ENCODE peak calls at places on chromosomes 6 and 20, in six cellular contexts. One of them, this sample, is unnamed.

GRCh38 chr6:125014157-125014957 is 52.1 kb downstream of the RNF217 start:
- DNase-seq in GM23248: peak; percentile 56
- DNase-seq in neural progenitor cell: no peak
- DNase-seq in GM23338: no peak
- DNase-seq in fibroblast of lung: peak; percentile 85
- DNase-seq in IMR-90: peak; percentile 89
- DNase-seq in this sample: no peak

GRCh38 chr6:106799008-106799952 is 169.9 kb downstream of the QRSL1 start:
- DNase-seq in neural progenitor cell: peak; percentile 23
- DNase-seq in fibroblast of lung: peak; percentile 92
- DNase-seq in GM23338: no peak
- DNase-seq in IMR-90: peak; percentile 26
- DNase-seq in GM23248: peak; percentile 19
- DNase-seq in this sample: peak; percentile 66

GRCh38 chr20:57716202-57716601 is 6.4 kb upstream of the PMEPA1 start:
- DNase-seq in neural progenitor cell: no peak
- DNase-seq in IMR-90: peak; percentile 81
- DNase-seq in GM23338: no peak
- DNase-seq in GM23248: peak; percentile 92
- DNase-seq in fibroblast of lung: peak; percentile 91
- DNase-seq in this sample: no peak

GRCh38 chr6:39530201-39530759 is 194.9 kb downstream of the KIF6 start:
- DNase-seq in GM23338: no peak
- DNase-seq in GM23248: peak; percentile 84
- DNase-seq in fibroblast of lung: peak; percentile 66
- DNase-seq in IMR-90: no peak
- DNase-seq in neural progenitor cell: no peak
- DNase-seq in this sample: peak; percentile 87

GRCh38 chr20:1619861-1620444 is at the start of gene SIRPB1:
- DNase-seq in fibroblast of lung: peak; percentile 13
- DNase-seq in IMR-90: peak; percentile 0
- DNase-seq in GM23338: no peak
- DNase-seq in neural progenitor cell: no peak
- DNase-seq in GM23248: no peak
- DNase-seq in this sample: no peak

GRCh38 chr6:11209369-11209768 is 23.1 kb downstream of the NEDD9 start:
- DNase-seq in fibroblast of lung: no peak
- DNase-seq in GM23338: peak; percentile 26
- DNase-seq in IMR-90: no peak
- DNase-seq in GM23248: no peak
- DNase-seq in neural progenitor cell: no peak
- DNase-seq in this sample: no peak

GRCh38 chr6:151388997-151389639 is 2.2 kb downstream of the ZBTB2 start:
- DNase-seq in fibroblast of lung: no peak
- DNase-seq in GM23338: no peak
- DNase-seq in neural progenitor cell: no peak
- DNase-seq in IMR-90: no peak
- DNase-seq in GM23248: no peak
- DNase-seq in this sample: no peak

GRCh38 chr6:82144007-82144851 is 103.3 kb downstream of the IBTK start:
- DNase-seq in neural progenitor cell: peak; percentile 27
- DNase-seq in IMR-90: peak; percentile 98
- DNase-seq in GM23248: peak; percentile 99
- DNase-seq in GM23338: no peak
- DNase-seq in fibroblast of lung: peak; percentile 98
- DNase-seq in this sample: peak; percentile 40

GRCh38 chr20:51160821-51161220 is 137.9 kb upstream of the KCNG1 start:
- DNase-seq in neural progenitor cell: no peak
- DNase-seq in fibroblast of lung: no peak
- DNase-seq in GM23338: no peak
- DNase-seq in IMR-90: no peak
- DNase-seq in GM23248: no peak
- DNase-seq in this sample: no peak

GRCh38 chr6:36875250-36875633 is 639 bp upstream of the PPIL1 start:
- DNase-seq in fibroblast of lung: no peak
- DNase-seq in IMR-90: no peak
- DNase-seq in neural progenitor cell: no peak
- DNase-seq in GM23338: peak; percentile 34
- DNase-seq in GM23248: no peak
- DNase-seq in this sample: no peak

GRCh38 chr20:2005831-2006426 is 12.1 kb upstream of the PDYN start:
- DNase-seq in neural progenitor cell: peak; percentile 93
- DNase-seq in fibroblast of lung: peak; percentile 36
- DNase-seq in GM23248: peak; percentile 74
- DNase-seq in GM23338: peak; percentile 91
- DNase-seq in IMR-90: peak; percentile 45
- DNase-seq in this sample: peak; percentile 70

GRCh38 chr6:107318100-107318736 is 141.1 kb downstream of the PDSS2 start:
- DNase-seq in neural progenitor cell: peak; percentile 72
- DNase-seq in fibroblast of lung: peak; percentile 49
- DNase-seq in IMR-90: peak; percentile 63
- DNase-seq in GM23248: peak; percentile 75
- DNase-seq in GM23338: peak; percentile 82
- DNase-seq in this sample: peak; percentile 37

GRCh38 chr6:24630861-24631505 is 15.0 kb downstream of the KIAA0319 start:
- DNase-seq in fibroblast of lung: no peak
- DNase-seq in GM23248: no peak
- DNase-seq in GM23338: no peak
- DNase-seq in neural progenitor cell: peak; percentile 8
- DNase-seq in IMR-90: no peak
- DNase-seq in this sample: no peak

GRCh38 chr20:46030290-46031013 is 1.4 kb downstream of the SLC12A5 start:
- DNase-seq in fibroblast of lung: no peak
- DNase-seq in IMR-90: no peak
- DNase-seq in neural progenitor cell: peak; percentile 28
- DNase-seq in GM23338: no peak
- DNase-seq in GM23248: no peak
- DNase-seq in this sample: no peak

GRCh38 chr6:17218023-17218748 is 63.0 kb upstream of the RBM24 start:
- DNase-seq in neural progenitor cell: no peak
- DNase-seq in GM23338: no peak
- DNase-seq in IMR-90: no peak
- DNase-seq in fibroblast of lung: no peak
- DNase-seq in GM23248: no peak
- DNase-seq in this sample: no peak

GRCh38 chr6:16766836-16767745 is 5.8 kb upstream of the ATXN1 start:
- DNase-seq in neural progenitor cell: no peak
- DNase-seq in IMR-90: peak; percentile 63
- DNase-seq in GM23248: peak; percentile 59
- DNase-seq in fibroblast of lung: peak; percentile 80
- DNase-seq in GM23338: no peak
- DNase-seq in this sample: no peak

GRCh38 chr20:50690979-50691584 is at the start of gene RIPOR3:
- DNase-seq in fibroblast of lung: peak; percentile 39
- DNase-seq in GM23338: peak; percentile 64
- DNase-seq in IMR-90: no peak
- DNase-seq in GM23248: peak; percentile 60
- DNase-seq in neural progenitor cell: peak; percentile 59
- DNase-seq in this sample: no peak

GRCh38 chr20:297098-297924 is at the start of gene ZCCHC3:
- DNase-seq in GM23248: peak; percentile 97
- DNase-seq in IMR-90: peak; percentile 93
- DNase-seq in GM23338: peak; percentile 97
- DNase-seq in neural progenitor cell: peak; percentile 96
- DNase-seq in fibroblast of lung: peak; percentile 93
- DNase-seq in this sample: peak; percentile 92

GRCh38 chr20:43942661-43943285 is 28.1 kb downstream of the TOX2 start:
- DNase-seq in GM23248: peak; percentile 88
- DNase-seq in GM23338: no peak
- DNase-seq in neural progenitor cell: no peak
- DNase-seq in fibroblast of lung: peak; percentile 76
- DNase-seq in IMR-90: peak; percentile 85
- DNase-seq in this sample: peak; percentile 83

GRCh38 chr20:43943725-43944124 is 29.1 kb downstream of the TOX2 start:
- DNase-seq in GM23248: no peak
- DNase-seq in fibroblast of lung: no peak
- DNase-seq in GM23338: no peak
- DNase-seq in neural progenitor cell: no peak
- DNase-seq in IMR-90: no peak
- DNase-seq in this sample: peak; percentile 6

GRCh38 chr20:43940518-43941225 is 26.0 kb downstream of the TOX2 start:
- DNase-seq in IMR-90: no peak
- DNase-seq in GM23338: no peak
- DNase-seq in GM23248: no peak
- DNase-seq in fibroblast of lung: no peak
- DNase-seq in neural progenitor cell: no peak
- DNase-seq in this sample: peak; percentile 45

GRCh38 chr20:43941476-43942212 is 27.0 kb downstream of the TOX2 start:
- DNase-seq in neural progenitor cell: no peak
- DNase-seq in GM23338: no peak
- DNase-seq in IMR-90: peak; percentile 39
- DNase-seq in fibroblast of lung: peak; percentile 31
- DNase-seq in GM23248: peak; percentile 40
- DNase-seq in this sample: peak; percentile 21

DNA sequence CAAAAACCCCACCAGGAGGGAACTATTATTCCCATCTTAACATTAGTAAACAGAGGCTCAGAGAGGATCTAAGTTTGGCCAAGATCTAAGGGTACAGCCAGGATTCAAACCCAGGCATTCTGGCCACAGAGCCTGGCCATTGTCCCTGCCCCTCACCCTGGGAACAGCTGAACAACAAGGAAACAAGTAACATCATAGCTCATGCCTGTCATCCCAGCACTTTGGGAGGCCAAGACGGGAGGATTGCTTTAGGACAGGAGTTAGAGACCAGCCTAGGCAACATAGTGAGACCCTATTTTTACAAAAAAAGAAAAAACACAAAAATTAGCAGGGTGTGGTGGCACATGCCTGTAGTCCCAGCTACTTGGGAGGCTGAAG is 27.6 kb downstream of the TOX2 start:
- DNase-seq in neural progenitor cell: no peak
- DNase-seq in IMR-90: no peak
- DNase-seq in fibroblast of lung: no peak
- DNase-seq in GM23248: no peak
- DNase-seq in GM23338: no peak
- DNase-seq in this sample: no peak
- H2AFZ ChIP-seq in neural progenitor cell: no peak overlapping the region
- H2AFZ ChIP-seq in IMR-90: no peak overlapping the region
- H2AFZ ChIP-seq in fibroblast of lung: no peak overlapping the region
- H2AFZ ChIP-seq in GM23248: no peak overlapping the region
- H2AFZ ChIP-seq in GM23338: no peak overlapping the region
- H2AFZ ChIP-seq in this sample: no peak overlapping the region

GRCh38 chr6:43987838-43988439 is 139.3 kb downstream of the MRPL14 start:
- DNase-seq in neural progenitor cell: no peak
- DNase-seq in GM23248: no peak
- DNase-seq in fibroblast of lung: no peak
- DNase-seq in GM23338: no peak
- DNase-seq in IMR-90: no peak
- DNase-seq in this sample: no peak

GRCh38 chr6:43990275-43990626 is 137.0 kb downstream of the MRPL14 start:
- DNase-seq in GM23338: no peak
- DNase-seq in neural progenitor cell: no peak
- DNase-seq in GM23248: peak; percentile 75
- DNase-seq in fibroblast of lung: peak; percentile 56
- DNase-seq in IMR-90: peak; percentile 57
- DNase-seq in this sample: no peak

GRCh38 chr6:43990627-43991619 is 136.3 kb downstream of the MRPL14 start:
- DNase-seq in IMR-90: peak; percentile 89
- DNase-seq in GM23248: peak; percentile 55
- DNase-seq in GM23338: no peak
- DNase-seq in fibroblast of lung: peak; percentile 65
- DNase-seq in neural progenitor cell: no peak
- DNase-seq in this sample: no peak

GRCh38 chr6:43988801-43989200 is 138.5 kb downstream of the MRPL14 start:
- DNase-seq in GM23248: no peak
- DNase-seq in fibroblast of lung: no peak
- DNase-seq in neural progenitor cell: no peak
- DNase-seq in GM23338: no peak
- DNase-seq in IMR-90: no peak
- DNase-seq in this sample: no peak

GRCh38 chr6:43989556-43990248 is 137.6 kb downstream of the MRPL14 start:
- DNase-seq in neural progenitor cell: no peak
- DNase-seq in IMR-90: no peak
- DNase-seq in fibroblast of lung: no peak
- DNase-seq in GM23338: no peak
- DNase-seq in GM23248: no peak
- DNase-seq in this sample: no peak
- H2AFZ ChIP-seq in neural progenitor cell: no peak overlapping the region
- H2AFZ ChIP-seq in IMR-90: peak overlapping the region; percentile 89
- H2AFZ ChIP-seq in fibroblast of lung: no peak overlapping the region
- H2AFZ ChIP-seq in GM23338: peak overlapping the region; percentile 69
- H2AFZ ChIP-seq in GM23248: no peak overlapping the region
- H2AFZ ChIP-seq in this sample: no peak overlapping the region

GRCh38 chr6:3946779-3947178 is 97.6 kb downstream of the FAM50B start:
- DNase-seq in GM23248: peak; percentile 75
- DNase-seq in neural progenitor cell: no peak
- DNase-seq in GM23338: peak; percentile 44
- DNase-seq in fibroblast of lung: no peak
- DNase-seq in IMR-90: no peak
- DNase-seq in this sample: no peak
- H2AFZ ChIP-seq in GM23248: peak overlapping the region; percentile 86
- H2AFZ ChIP-seq in neural progenitor cell: no peak overlapping the region
- H2AFZ ChIP-seq in GM23338: peak overlapping the region; percentile 83
- H2AFZ ChIP-seq in fibroblast of lung: no peak overlapping the region
- H2AFZ ChIP-seq in IMR-90: peak overlapping the region; percentile 13
- H2AFZ ChIP-seq in this sample: no peak overlapping the region

GRCh38 chr6:157673596-157673995 is 149.4 kb upstream of the SNX9 start:
- DNase-seq in neural progenitor cell: no peak
- DNase-seq in GM23338: no peak
- DNase-seq in IMR-90: no peak
- DNase-seq in fibroblast of lung: no peak
- DNase-seq in GM23248: no peak
- DNase-seq in this sample: no peak

GRCh38 chr6:157674061-157674460 is 149.0 kb upstream of the SNX9 start:
- DNase-seq in IMR-90: no peak
- DNase-seq in fibroblast of lung: no peak
- DNase-seq in neural progenitor cell: no peak
- DNase-seq in GM23248: no peak
- DNase-seq in GM23338: no peak
- DNase-seq in this sample: no peak

GRCh38 chr6:157669747-157670216 is 153.3 kb upstream of the SNX9 start:
- DNase-seq in GM23248: peak; percentile 94
- DNase-seq in neural progenitor cell: peak; percentile 78
- DNase-seq in IMR-90: peak; percentile 71
- DNase-seq in fibroblast of lung: peak; percentile 79
- DNase-seq in GM23338: peak; percentile 70
- DNase-seq in this sample: no peak

GRCh38 chr6:157670466-157671186 is 152.4 kb upstream of the SNX9 start:
- DNase-seq in IMR-90: no peak
- DNase-seq in GM23338: no peak
- DNase-seq in neural progenitor cell: no peak
- DNase-seq in GM23248: peak; percentile 22
- DNase-seq in fibroblast of lung: no peak
- DNase-seq in this sample: no peak

DNA sequence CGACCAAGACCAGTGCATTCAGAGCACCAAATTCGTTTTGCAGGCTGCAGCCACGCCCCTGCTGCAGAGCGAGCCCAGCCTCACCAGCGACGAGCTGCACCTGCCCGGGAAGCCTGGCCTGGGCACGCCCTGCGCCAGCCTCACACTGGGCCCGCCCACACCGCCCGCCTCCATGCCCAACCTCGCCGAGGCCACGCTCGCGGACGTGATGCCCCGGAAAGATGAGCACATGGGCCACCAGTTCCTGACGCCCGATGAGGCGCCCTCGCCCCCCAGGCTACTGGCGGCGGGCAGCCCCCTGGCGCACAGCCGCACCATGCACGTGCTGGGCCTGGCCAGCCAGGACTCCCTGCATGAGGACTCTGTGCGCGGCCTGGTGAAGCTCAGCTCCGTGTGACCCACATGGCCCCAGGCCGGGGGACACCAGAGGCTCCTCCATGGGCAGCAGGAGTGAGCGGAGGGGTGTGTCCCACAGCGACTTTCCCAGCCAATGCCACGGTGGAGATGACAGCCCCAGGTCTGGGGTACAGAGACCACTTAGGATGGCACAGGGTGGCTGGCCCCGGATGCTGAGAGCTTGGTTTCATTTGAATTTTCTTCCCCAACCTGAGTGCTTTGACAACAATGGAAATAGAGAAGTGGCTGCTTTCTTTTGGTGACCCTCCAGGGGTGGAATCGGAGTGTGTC is 150.2 kb upstream of the SNX9 start:
- DNase-seq in neural progenitor cell: no peak
- DNase-seq in GM23338: no peak
- DNase-seq in GM23248: no peak
- DNase-seq in fibroblast of lung: no peak
- DNase-seq in IMR-90: no peak
- DNase-seq in this sample: no peak
- H2AFZ ChIP-seq in neural progenitor cell: no peak overlapping the region
- H2AFZ ChIP-seq in GM23338: no peak overlapping the region
- H2AFZ ChIP-seq in GM23248: no peak overlapping the region
- H2AFZ ChIP-seq in fibroblast of lung: no peak overlapping the region
- H2AFZ ChIP-seq in IMR-90: no peak overlapping the region
- H2AFZ ChIP-seq in this sample: no peak overlapping the region